ENCODE peak calls at places on chromosome 12, in four cellular contexts. H is mesendoderm, N is IMR-90, P is H1. S is an unnamed sample.

GRCh38 chr12:46830731-46831334 is 5.0 kb upstream of the SLC38A4 start:
- DNase-seq in H (peak; percentile 14), N (no peak), P (no peak), S (peak; percentile 63)

GRCh38 chr12:27969011-27969900 is 3.3 kb downstream of the PTHLH start:
- DNase-seq in H (peak; percentile 46), N (peak; percentile 29), P (no peak), S (peak; percentile 53)

GRCh38 chr12:120944645-120945217 is 33.6 kb upstream of the HNF1A start:
- DNase-seq in H (peak; percentile 80), N (peak; percentile 18), P (peak; percentile 36), S (peak; percentile 85)

GRCh38 chr12:71201136-71201679 is 43.4 kb upstream of the TSPAN8 start:
- DNase-seq in H (no peak), N (no peak), P (no peak), S (no peak)

GRCh38 chr12:62438098-62438692 is 28.4 kb upstream of the MON2 start:
- DNase-seq in H (peak; percentile 59), N (peak; percentile 53), P (no peak), S (no peak)

GRCh38 chr12:113184098-113184899 is 979 bp downstream of the DDX54 start:
- DNase-seq in H (no peak), N (no peak), P (no peak), S (no peak)

GRCh38 chr12:55831407-55831880 is 2.1 kb upstream of the DNAJC14 start:
- DNase-seq in H (no peak), N (no peak), P (no peak), S (no peak)

GRCh38 chr12:68113644-68114043 is 45.9 kb downstream of the IFNG start:
- DNase-seq in H (peak; percentile 58), N (no peak), P (no peak), S (peak; percentile 72)

GRCh38 chr12:117273091-117273490 is 82.8 kb upstream of the FBXO21 start:
- DNase-seq in H (no peak), N (no peak), P (no peak), S (no peak)

GRCh38 chr12:38158428-38159091 is 158.0 kb upstream of the ALG10B start:
- DNase-seq in H (no peak), N (no peak), P (no peak), S (peak; percentile 18)

GRCh38 chr12:57111046-57111698 is at the start of gene STAT6:
- DNase-seq in H (peak; percentile 89), N (peak; percentile 87), P (no peak), S (peak; percentile 74)

GRCh38 chr12:77118696-77119095 is 53.3 kb upstream of the E2F7 start:
- DNase-seq in H (no peak), N (peak; percentile 53), P (no peak), S (no peak)

GRCh38 chr12:46490635-46491034 is 118.1 kb upstream of the SLC38A2 start:
- DNase-seq in H (no peak), N (peak; percentile 83), P (no peak), S (no peak)

GRCh38 chr12:53631721-53632120 is 5.5 kb upstream of the ATF7 start:
- DNase-seq in H (no peak), N (no peak), P (no peak), S (no peak)

GRCh38 chr12:40156031-40156764 is 50.3 kb upstream of the SLC2A13 start:
- DNase-seq in H (no peak), N (no peak), P (no peak), S (no peak)

GRCh38 chr12:62211510-62211909 is 48.7 kb upstream of the USP15 start:
- DNase-seq in H (no peak), N (no peak), P (no peak), S (no peak)

GRCh38 chr12:105705765-105706164 is 375.3 kb downstream of the C12orf75 start:
- DNase-seq in H (peak; percentile 73), N (peak; percentile 67), P (no peak), S (peak; percentile 60)

GRCh38 chr12:97835541-97835940 is 372.9 kb downstream of the RMST start:
- DNase-seq in H (no peak), N (no peak), P (no peak), S (no peak)

GRCh38 chr12:113666223-113666622 is 194.6 kb upstream of the LHX5 start:
- DNase-seq in H (no peak), N (no peak), P (no peak), S (no peak)

GRCh38 chr12:116861331-116861730 is 19.9 kb downstream of the HRK start:
- DNase-seq in H (peak; percentile 31), N (peak; percentile 90), P (no peak), S (peak; percentile 60)

GRCh38 chr12:94276725-94277124 is 128.3 kb downstream of the PLXNC1 start:
- DNase-seq in H (no peak), N (no peak), P (no peak), S (no peak)

GRCh38 chr12:23484238-23484637 is 465.2 kb downstream of the SOX5 start:
- DNase-seq in H (no peak), N (no peak), P (no peak), S (no peak)

GRCh38 chr12:104573-105081 is 38.1 kb downstream of the IQSEC3 start:
- DNase-seq in H (no peak), N (no peak), P (no peak), S (peak; percentile 70)

GRCh38 chr12:60162988-60163720 is 567.3 kb downstream of the SLC16A7 start:
- DNase-seq in H (no peak), N (no peak), P (no peak), S (peak; percentile 30)

GRCh38 chr12:93128332-93128707 is 199.2 kb upstream of the EEA1 start:
- DNase-seq in H (no peak), N (no peak), P (no peak), S (no peak)

GRCh38 chr12:25926536-25926935 is 31.9 kb upstream of the RASSF8 start:
- DNase-seq in H (no peak), N (no peak), P (no peak), S (no peak)

GRCh38 chr12:52155048-52155868 is 36.6 kb downstream of the KRT80 start:
- DNase-seq in H (no peak), N (no peak), P (no peak), S (peak; percentile 32)

GRCh38 chr12:67747869-67748760 is 99.6 kb downstream of the DYRK2 start:
- DNase-seq in H (no peak), N (peak; percentile 72), P (no peak), S (no peak)

GRCh38 chr12:111448266-111448830 is 42.6 kb downstream of the SH2B3 start:
- DNase-seq in H (peak; percentile 33), N (no peak), P (no peak), S (no peak)
- H3K4me1 ChIP-seq in H (peaks cover 4% of the 10 kb centered on the region), N (peaks cover 13% of the 10 kb centered on the region), P (peaks cover 8% of the 10 kb centered on the region), S (no peaks in the 10 kb centered on the region)

DNA sequence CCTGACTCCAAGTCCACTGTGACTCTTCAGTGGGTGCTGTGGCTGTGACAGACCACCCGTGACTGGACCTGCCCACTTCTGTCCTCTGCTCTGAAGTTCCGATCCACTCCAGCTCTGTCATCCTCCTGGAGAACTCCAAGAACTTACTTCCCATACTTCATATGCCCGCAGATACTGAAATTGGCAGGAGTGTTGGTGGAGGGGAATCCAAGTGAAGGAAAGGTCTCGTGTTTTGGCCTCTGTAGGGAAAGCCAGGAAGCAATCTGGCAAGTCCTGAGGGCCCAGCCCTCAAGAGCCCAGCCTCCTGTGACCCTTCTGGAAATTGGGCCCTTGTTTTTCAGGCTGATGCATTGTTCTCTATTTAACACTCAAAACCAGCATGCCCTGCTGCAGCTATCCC is 22.4 kb upstream of the FKBP4 start:
- DNase-seq in H (no peak), N (no peak), P (no peak), S (peak; percentile 17)
- H3K56ac ChIP-seq in H (no peak overlapping the region), N (no peak overlapping the region), P (no peak overlapping the region), S (no peak overlapping the region)

GRCh38 chr12:6966351-6966750 is 4.1 kb downstream of the PHB2 start:
- DNase-seq in H (no peak), N (no peak), P (no peak), S (no peak)

GRCh38 chr12:6970096-6970527 is 352 bp downstream of the PHB2 start:
- DNase-seq in H (peak; percentile 37), N (no peak), P (no peak), S (no peak)

GRCh38 chr12:6967548-6968100 is 2.8 kb downstream of the PHB2 start:
- DNase-seq in H (no peak), N (no peak), P (no peak), S (no peak)

GRCh38 chr12:6965714-6966113 is 4.8 kb downstream of the PHB2 start:
- DNase-seq in H (no peak), N (no peak), P (no peak), S (no peak)

GRCh38 chr12:6968426-6968825 is 2.0 kb downstream of the PHB2 start:
- DNase-seq in H (no peak), N (no peak), P (no peak), S (no peak)
- H3K4me1 ChIP-seq in H (peaks cover 2% of the 10 kb centered on the region), N (peaks cover 4% of the 10 kb centered on the region), P (peaks cover 16% of the 10 kb centered on the region), S (peaks cover 3% of the 10 kb centered on the region)

GRCh38 chr12:2629051-2629450 is 165.7 kb upstream of the FKBP4 start:
- DNase-seq in H (no peak), N (no peak), P (no peak), S (no peak)

GRCh38 chr12:2633825-2634200 is 161.0 kb upstream of the FKBP4 start:
- DNase-seq in H (no peak), N (no peak), P (no peak), S (no peak)

GRCh38 chr12:2634481-2634880 is 160.3 kb upstream of the FKBP4 start:
- DNase-seq in H (no peak), N (no peak), P (no peak), S (no peak)

GRCh38 chr12:2633176-2633824 is 161.5 kb upstream of the FKBP4 start:
- DNase-seq in H (no peak), N (no peak), P (no peak), S (no peak)

DNA sequence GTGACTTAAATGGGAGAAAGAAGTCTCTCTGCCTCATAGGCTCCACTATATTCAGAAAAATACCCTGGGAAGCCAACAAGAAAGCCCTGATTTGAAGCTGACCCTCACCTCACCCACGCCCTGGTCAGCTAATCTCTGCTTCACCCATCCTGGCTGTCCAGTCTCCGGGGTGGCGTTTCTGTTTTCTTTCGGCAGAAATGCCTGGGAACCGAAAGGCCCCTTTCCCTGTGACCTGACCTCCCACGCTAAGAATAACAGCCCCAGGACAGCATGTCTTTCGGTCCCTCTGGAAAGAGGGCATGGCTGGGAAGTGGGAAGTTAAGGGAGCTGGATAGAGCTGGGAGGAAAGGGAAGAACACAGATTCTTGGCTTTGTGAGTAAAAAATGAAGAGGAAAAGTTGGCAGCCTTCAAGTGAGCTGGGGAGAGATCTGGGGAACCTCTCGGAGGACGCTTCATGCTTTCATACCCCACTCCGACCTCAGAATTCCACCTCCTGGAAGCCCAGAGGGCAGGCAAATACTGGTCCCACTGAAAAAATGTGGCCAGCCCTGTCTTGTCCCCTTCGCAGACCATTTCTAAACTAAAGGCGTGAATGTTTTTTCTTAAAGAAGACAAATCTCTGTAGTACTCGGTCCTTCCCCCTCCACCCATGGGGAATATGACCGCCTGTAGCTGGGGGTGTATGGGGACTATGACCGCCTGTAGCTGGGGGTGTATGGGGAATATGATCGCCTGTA is 163.0 kb upstream of the FKBP4 start:
- DNase-seq in H (no peak), N (no peak), P (no peak), S (no peak)
- H3K56ac ChIP-seq in H (no peak overlapping the region), N (no peak overlapping the region), P (no peak overlapping the region), S (no peak overlapping the region)